ENCODE peak calls at places on chromosomes 6 and 20, in ten cellular contexts. K, A, M, P, N, F, X, W, S and B are unnamed samples.

GRCh38 chr6:105015482-105015881 is 58.6 kb downstream of the LIN28B start:
- DNase-seq in K (no peak), A (no peak), M (no peak), P (no peak), N (no peak), F (peak), X (no peak), W (peak), S (no peak), B (no peak)

GRCh38 chr6:136095961-136096360 is 154.2 kb downstream of the MTFR2 start:
- DNase-seq in K (peak), A (no peak), M (no peak), P (no peak), N (no peak), F (no peak), X (no peak), W (no peak), S (no peak), B (no peak)

GRCh38 chr20:8147476-8147875 is 15.4 kb downstream of the PLCB1 start:
- DNase-seq in K (no peak), A (no peak), M (no peak), P (no peak), N (no peak), F (no peak), X (no peak), W (no peak), S (no peak), B (no peak)

GRCh38 chr6:106082735-106083398 is 3.3 kb upstream of the PRDM1 start:
- DNase-seq in K (no peak), A (no peak), M (no peak), P (no peak), N (no peak), F (no peak), X (no peak), W (peak), S (no peak), B (no peak)

GRCh38 chr6:106547961-106548453 is 81.3 kb downstream of the RTN4IP1 start:
- DNase-seq in K (no peak), A (no peak), M (no peak), P (no peak), N (peak), F (peak), X (no peak), W (no peak), S (no peak), B (no peak)

GRCh38 chr20:3510110-3510509 is 39.3 kb downstream of the ATRN start:
- DNase-seq in K (no peak), A (no peak), M (no peak), P (no peak), N (no peak), F (no peak), X (no peak), W (no peak), S (no peak), B (no peak)

GRCh38 chr6:55199239-55199638 is 24.9 kb downstream of the HCRTR2 start:
- DNase-seq in K (no peak), A (no peak), M (no peak), P (no peak), N (no peak), F (no peak), X (no peak), W (no peak), S (no peak), B (no peak)

GRCh38 chr20:48827880-48828733 is at the start of gene PREX1:
- DNase-seq in K (peak), A (no peak), M (peak), P (peak), N (no peak), F (peak), X (peak), W (peak), S (peak), B (peak)

GRCh38 chr6:109961666-109962065 is 16.4 kb upstream of the GPR6 start:
- DNase-seq in K (no peak), A (no peak), M (no peak), P (no peak), N (no peak), F (no peak), X (no peak), W (no peak), S (no peak), B (no peak)

GRCh38 chr6:168849459-168849858 is 404.2 kb downstream of the THBS2 start:
- DNase-seq in K (no peak), A (no peak), M (no peak), P (no peak), N (no peak), F (no peak), X (no peak), W (no peak), S (no peak), B (no peak)

GRCh38 chr20:23629017-23629541 is 8.7 kb downstream of the CST3 start:
- DNase-seq in K (no peak), A (no peak), M (no peak), P (no peak), N (no peak), F (peak), X (no peak), W (peak), S (no peak), B (no peak)

GRCh38 chr6:114430534-114431124 is 87.8 kb upstream of the HS3ST5 start:
- DNase-seq in K (no peak), A (no peak), M (no peak), P (no peak), N (no peak), F (no peak), X (peak), W (no peak), S (no peak), B (no peak)

GRCh38 chr6:165695736-165696515 is 32.9 kb upstream of the PDE10A start:
- DNase-seq in K (no peak), A (no peak), M (no peak), P (no peak), N (no peak), F (no peak), X (no peak), W (no peak), S (no peak), B (no peak)

GRCh38 chr20:21102691-21103311 is 3.4 kb downstream of the LINC00237 start:
- DNase-seq in K (peak), A (no peak), M (peak), P (peak), N (no peak), F (no peak), X (peak), W (no peak), S (no peak), B (peak)

GRCh38 chr6:89200706-89201215 is 16.4 kb downstream of the GABRR1 start:
- DNase-seq in K (no peak), A (no peak), M (no peak), P (no peak), N (no peak), F (no peak), X (no peak), W (no peak), S (no peak), B (no peak)

DNA sequence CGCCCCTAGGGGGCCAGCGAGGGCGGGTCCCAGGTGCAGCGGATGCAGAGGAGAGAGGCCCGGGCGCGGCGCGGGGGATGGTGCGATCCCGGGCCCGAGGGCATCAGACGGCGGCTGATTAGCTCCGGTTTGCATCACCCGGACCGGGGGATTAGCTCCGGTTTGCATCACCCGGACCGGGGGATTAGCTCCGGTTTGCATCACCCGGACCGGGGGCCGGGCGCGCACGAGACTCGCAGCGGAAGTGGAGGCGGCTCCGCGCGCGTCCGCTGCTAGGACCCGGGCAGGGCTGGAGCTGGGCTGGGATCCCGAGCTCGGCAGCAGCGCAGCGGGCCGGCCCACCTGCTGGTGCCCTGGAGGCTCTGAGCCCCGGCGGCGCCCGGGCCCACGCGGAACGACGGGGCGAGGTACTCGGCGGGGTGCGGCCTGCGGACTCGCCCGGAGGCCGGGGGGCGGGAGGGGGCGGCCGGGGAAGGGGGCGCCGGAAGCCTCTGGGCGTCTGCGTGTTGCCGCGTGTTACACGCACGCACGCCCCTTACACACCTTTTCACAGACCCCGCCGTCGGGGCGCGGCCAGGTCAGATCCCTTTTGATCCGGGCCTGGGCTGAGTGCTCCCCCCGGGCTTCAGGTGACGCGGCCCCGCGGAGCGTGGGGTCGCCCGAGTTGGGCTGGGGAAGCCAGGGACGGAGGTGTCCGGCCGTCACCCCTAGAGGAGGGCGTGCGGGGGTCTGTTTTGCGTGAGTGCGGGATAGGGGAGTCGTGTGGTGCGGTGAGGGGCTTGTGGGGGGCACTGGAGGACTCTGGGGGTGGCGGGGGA is 412 bp downstream of the TRIB3 start:
- DNase-seq in K (peak), A (no peak), M (peak), P (peak), N (no peak), F (no peak), X (peak), W (peak), S (no peak), B (peak)
- TF ChIP-seq CTCF in K (no peak), A (no peak), M (no peak), P (no peak), N (no peak), F (peak), X (no peak), W (no peak), S (no peak), B (no peak)

DNA sequence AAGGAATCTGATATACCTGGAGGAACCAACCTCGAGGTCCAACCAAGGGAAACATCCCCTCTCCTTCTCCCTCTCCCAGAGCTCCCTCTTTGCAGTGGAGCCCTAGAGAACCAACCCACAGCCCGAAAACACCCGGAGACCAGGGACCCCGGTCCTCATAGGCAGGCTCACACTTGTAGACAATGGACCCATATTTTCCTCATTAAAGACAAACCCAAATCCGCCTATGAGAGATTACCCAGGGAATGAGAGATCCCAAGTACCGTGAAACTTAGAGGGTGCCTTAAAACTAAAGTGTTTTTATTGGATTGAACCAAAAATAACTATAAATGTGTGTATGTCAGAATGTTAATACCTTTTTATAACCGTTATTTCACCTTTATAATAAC is 9.6 kb upstream of the FOXF2 start:
- DNase-seq in K (no peak), A (no peak), M (no peak), P (no peak), N (no peak), F (no peak), X (no peak), W (no peak), S (no peak), B (no peak)
- TF ChIP-seq CTCF in K (no peak), A (no peak), M (no peak), P (no peak), N (no peak), F (no peak), X (no peak), W (no peak), S (no peak), B (no peak)

GRCh38 chr20:37392441-37393195 is 46.7 kb downstream of the SRC start:
- DNase-seq in K (no peak), A (no peak), M (no peak), P (no peak), N (no peak), F (no peak), X (no peak), W (no peak), S (no peak), B (no peak)
- TF ChIP-seq CTCF in K (no peak), A (peak), M (peak), P (no peak), N (peak), F (peak), X (no peak), W (peak), S (no peak), B (no peak)

GRCh38 chr6:73309784-73310502 is 44.1 kb downstream of the DPPA5 start:
- DNase-seq in K (peak), A (no peak), M (peak), P (peak), N (no peak), F (no peak), X (peak), W (peak), S (no peak), B (peak)
- TF ChIP-seq CTCF in K (peak), A (peak), M (peak), P (peak), N (peak), F (peak), X (peak), W (peak), S (no peak), B (no peak)

DNA sequence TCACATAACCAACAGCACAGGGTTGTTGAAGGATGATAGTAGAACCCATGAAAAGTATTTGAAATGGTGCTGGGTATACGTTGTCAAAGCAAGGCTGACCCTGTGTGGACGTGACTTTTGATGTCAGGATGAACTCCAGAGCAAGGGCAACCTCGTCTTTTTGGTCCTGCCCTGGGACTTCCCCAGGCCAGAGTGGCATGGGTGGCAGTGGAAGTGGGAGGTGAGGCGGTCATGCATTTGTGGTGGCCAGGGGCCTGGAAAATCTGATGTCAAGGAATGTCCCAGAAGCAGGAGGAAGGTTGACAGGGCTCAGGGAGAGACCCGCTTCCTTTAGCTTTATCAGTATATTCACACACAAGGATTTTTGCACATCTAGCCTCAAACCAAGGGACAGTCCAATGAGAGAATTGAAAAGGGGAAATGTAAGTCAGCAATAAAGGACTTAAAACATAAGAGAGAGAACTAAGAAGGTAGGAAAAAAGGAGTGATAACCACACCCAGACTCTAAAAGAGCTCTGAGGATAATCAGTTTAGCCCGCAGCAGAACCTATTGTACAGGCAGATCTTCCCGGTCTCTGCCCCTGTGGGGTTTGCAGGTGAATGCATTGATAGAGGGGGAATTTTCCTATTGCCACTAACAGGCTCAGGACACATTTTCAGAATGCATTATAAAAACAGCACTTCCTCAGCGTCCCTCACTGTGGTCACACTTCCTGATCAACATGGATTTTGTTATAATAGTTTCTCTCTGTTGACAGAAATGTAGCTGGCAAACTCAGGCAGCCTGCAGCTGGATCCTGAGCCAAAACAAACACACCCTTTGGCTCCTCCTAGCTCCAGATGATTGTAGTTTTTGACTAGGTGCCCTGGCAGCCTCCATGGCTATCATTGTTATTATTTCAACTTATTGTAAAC is 98.7 kb upstream of the HDGFL1 start:
- DNase-seq in K (peak), A (no peak), M (no peak), P (no peak), N (peak), F (peak), X (no peak), W (peak), S (peak), B (no peak)
- TF ChIP-seq CTCF in K (no peak), A (peak), M (no peak), P (peak), N (no peak), F (no peak), X (no peak), W (no peak), S (peak), B (no peak)

GRCh38 chr20:478949-479429 is 16.7 kb upstream of the TBC1D20 start:
- DNase-seq in K (no peak), A (no peak), M (peak), P (no peak), N (peak), F (peak), X (peak), W (peak), S (no peak), B (no peak)
- TF ChIP-seq CTCF in K (peak), A (peak), M (peak), P (peak), N (peak), F (peak), X (peak), W (peak), S (peak), B (no peak)